ENCODE peak calls at places on chromosomes 5 and 9, in four cellular contexts. E is K562, Z is HepG2, O is GM12878. I is an unnamed sample. For H3K4me1, the result is how much of the 10 kb centered on the place peaks cover.

GRCh38 chr9:110303136-110303535 is 34.5 kb downstream of the TXNDC8 start:
- DNase-seq in O (no peak), E (no peak), Z (no peak), I (no peak)

GRCh38 chr5:80957031-80957761 is 3.0 kb upstream of the RASGRF2 start:
- DNase-seq in Z (peak), E (no peak), O (no peak), I (peak)

GRCh38 chr5:140673187-140673976 is at the start of gene DND1:
- DNase-seq in E (peak), Z (no peak), O (no peak), I (peak)

GRCh38 chr9:113868501-113868900 is 7.6 kb upstream of the ZNF618 start:
- DNase-seq in O (no peak), E (no peak), Z (no peak), I (no peak)

GRCh38 chr5:141039517-141039916 is 11.7 kb upstream of the PCDHB1 start:
- DNase-seq in O (no peak), E (no peak), Z (no peak), I (peak)

GRCh38 chr9:135061441-135061840 is 26.0 kb upstream of the OLFM1 start:
- DNase-seq in E (no peak), Z (no peak), O (no peak), I (no peak)

GRCh38 chr5:170387775-170388174 is 1.4 kb downstream of the KCNMB1 start:
- DNase-seq in E (no peak), Z (no peak), O (no peak), I (no peak)

GRCh38 chr9:34254966-34255825 is 73.9 kb downstream of the KIF24 start:
- DNase-seq in E (no peak), O (no peak), Z (no peak), I (no peak)

DNA sequence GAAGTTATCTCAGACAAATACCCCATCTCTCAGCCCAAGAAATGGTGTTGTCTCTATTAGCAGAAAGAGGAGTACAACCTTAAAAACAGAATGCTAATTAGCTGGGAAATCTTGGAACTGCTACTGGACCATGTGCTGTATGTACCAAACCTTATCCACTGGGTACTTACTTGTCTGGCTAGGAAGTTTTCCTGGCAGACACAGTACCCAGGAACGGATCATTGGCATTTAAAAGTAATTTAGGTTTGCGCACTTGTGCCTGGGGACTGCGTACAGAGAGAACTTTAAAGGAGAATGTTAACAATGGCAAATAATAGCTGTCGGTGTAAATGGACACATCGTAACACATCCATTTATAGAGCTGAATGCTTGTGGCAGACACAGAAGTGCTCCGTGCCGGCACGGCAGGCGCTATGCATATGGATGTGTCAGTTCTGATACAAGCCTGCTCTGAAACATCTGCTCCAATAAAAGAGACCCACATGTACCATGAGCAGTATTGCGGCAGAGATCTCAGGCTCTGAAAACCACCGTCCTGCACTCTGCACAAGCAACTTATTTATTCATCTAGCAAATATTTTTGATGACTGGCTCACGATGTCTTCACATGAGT is 290.6 kb upstream of the PANK3 start:
- DNase-seq in Z (no peak), O (no peak), E (no peak), I (no peak)
- H2AFZ ChIP-seq in Z (no peak), O (no peak), E (no peak), I (no peak)

GRCh38 chr9:129480705-129481104 is 140.2 kb downstream of the C9orf50 start:
- DNase-seq in E (no peak), O (no peak), Z (no peak), I (no peak)
- H3K4me1 ChIP-seq in E (half or more), O (under half), Z (half or more), I (under half)

DNA sequence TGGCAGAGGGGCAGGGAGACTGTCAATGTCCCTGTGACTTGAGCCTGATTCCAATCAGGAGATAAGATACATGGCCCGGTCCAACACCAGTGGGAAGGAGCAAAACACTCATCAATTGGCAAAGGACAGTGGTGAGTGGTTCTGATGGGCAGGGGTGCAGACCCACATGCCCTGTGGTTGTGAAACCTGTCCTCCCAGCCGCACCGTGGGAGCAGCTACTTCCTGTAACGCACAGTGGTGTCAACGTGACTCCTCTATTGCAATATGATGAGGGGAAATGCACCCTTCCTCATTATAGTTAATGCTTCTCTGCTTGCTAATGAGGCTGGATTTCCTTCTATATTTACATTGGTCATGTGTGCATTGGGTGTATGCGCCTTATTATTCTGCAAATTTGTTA is 223.0 kb downstream of the IRX1 start:
- DNase-seq in Z (no peak), E (no peak), O (no peak), I (no peak)
- TF ChIP-seq JUNB in Z (no peak), E (no peak), O (no peak), I (no peak)

GRCh38 chr5:121748690-121749089 is 103.0 kb upstream of the FTMT start:
- DNase-seq in O (no peak), E (no peak), Z (no peak), I (no peak)

GRCh38 chr5:121745407-121745806 is 106.3 kb upstream of the FTMT start:
- DNase-seq in E (no peak), Z (no peak), O (no peak), I (no peak)

GRCh38 chr5:121752149-121752548 is 99.5 kb upstream of the FTMT start:
- DNase-seq in E (no peak), O (no peak), Z (no peak), I (no peak)

GRCh38 chr5:121744577-121744976 is 107.1 kb upstream of the FTMT start:
- DNase-seq in E (no peak), Z (no peak), O (no peak), I (no peak)

GRCh38 chr5:121746763-121747162 is 104.9 kb upstream of the FTMT start:
- DNase-seq in O (no peak), E (no peak), Z (no peak), I (no peak)
- H2AFZ ChIP-seq in O (no peak), E (peak), Z (no peak), I (no peak)

GRCh38 chr9:38026840-38027527 is 42.0 kb downstream of the SHB start:
- DNase-seq in E (no peak), Z (no peak), O (no peak), I (no peak)

GRCh38 chr9:38025166-38025565 is 43.9 kb downstream of the SHB start:
- DNase-seq in E (no peak), Z (no peak), O (no peak), I (peak)

GRCh38 chr9:38027714-38028113 is 41.3 kb downstream of the SHB start:
- DNase-seq in E (no peak), Z (no peak), O (no peak), I (no peak)

GRCh38 chr9:38024036-38024681 is 44.9 kb downstream of the SHB start:
- DNase-seq in E (no peak), Z (peak), O (no peak), I (peak)

GRCh38 chr9:38026021-38026809 is 42.8 kb downstream of the SHB start:
- DNase-seq in O (no peak), Z (peak), E (peak), I (peak)
- H3K4me1 ChIP-seq in O (under half), Z (half or more), E (under half), I (half or more)

GRCh38 chr9:112009656-112010055 is 113.0 kb downstream of the UGCG start:
- DNase-seq in E (no peak), O (no peak), Z (no peak), I (no peak)
- TF ChIP-seq JUNB in E (no peak), O (no peak), Z (no peak), I (no peak)